ENCODE peak calls at places on chromosome 4, in six cellular contexts. One of them, this sample, is unnamed.

GRCh38 chr4:72858328-72858727 is 211.2 kb downstream of the COX18 start:
- DNase-seq in neural progenitor cell: no peak
- DNase-seq in MM.1S: no peak
- DNase-seq in OCI-LY7: no peak
- DNase-seq in GM23248: peak; percentile 80
- DNase-seq in GM23338: no peak
- DNase-seq in this sample: peak; percentile 26

GRCh38 chr4:89312066-89312465 is 4.5 kb upstream of the GPRIN3 start:
- DNase-seq in MM.1S: no peak
- DNase-seq in GM23248: peak; percentile 57
- DNase-seq in GM23338: no peak
- DNase-seq in neural progenitor cell: no peak
- DNase-seq in OCI-LY7: no peak
- DNase-seq in this sample: no peak

GRCh38 chr4:121156822-121157769 is 7.0 kb downstream of the TNIP3 start:
- DNase-seq in GM23338: peak; percentile 84
- DNase-seq in MM.1S: no peak
- DNase-seq in neural progenitor cell: peak; percentile 77
- DNase-seq in OCI-LY7: no peak
- DNase-seq in GM23248: peak; percentile 61
- DNase-seq in this sample: peak; percentile 31

GRCh38 chr4:134201216-134202098 is at the start of gene PABPC4L:
- DNase-seq in GM23248: peak; percentile 38
- DNase-seq in GM23338: peak; percentile 76
- DNase-seq in neural progenitor cell: peak; percentile 54
- DNase-seq in MM.1S: no peak
- DNase-seq in OCI-LY7: no peak
- DNase-seq in this sample: peak; percentile 57

GRCh38 chr4:101169044-101170014 is 178.0 kb downstream of the PPP3CA start:
- DNase-seq in MM.1S: peak; percentile 83
- DNase-seq in GM23248: peak; percentile 70
- DNase-seq in GM23338: peak; percentile 95
- DNase-seq in neural progenitor cell: peak; percentile 88
- DNase-seq in OCI-LY7: peak; percentile 73
- DNase-seq in this sample: peak; percentile 82

GRCh38 chr4:47510506-47511143 is 25.6 kb downstream of the ATP10D start:
- DNase-seq in GM23248: peak; percentile 60
- DNase-seq in neural progenitor cell: no peak
- DNase-seq in GM23338: no peak
- DNase-seq in OCI-LY7: no peak
- DNase-seq in MM.1S: peak; percentile 31
- DNase-seq in this sample: no peak

GRCh38 chr4:124104101-124104500 is 608.4 kb downstream of the ANKRD50 start:
- DNase-seq in GM23248: no peak
- DNase-seq in MM.1S: no peak
- DNase-seq in GM23338: no peak
- DNase-seq in neural progenitor cell: no peak
- DNase-seq in OCI-LY7: no peak
- DNase-seq in this sample: no peak

GRCh38 chr4:76354517-76355473 is 48.3 kb downstream of the STBD1 start:
- DNase-seq in neural progenitor cell: no peak
- DNase-seq in GM23338: no peak
- DNase-seq in MM.1S: no peak
- DNase-seq in GM23248: no peak
- DNase-seq in OCI-LY7: no peak
- DNase-seq in this sample: no peak

GRCh38 chr4:156734965-156735895 is 236.4 kb downstream of the PDGFC start:
- DNase-seq in MM.1S: no peak
- DNase-seq in GM23248: peak; percentile 44
- DNase-seq in GM23338: no peak
- DNase-seq in OCI-LY7: no peak
- DNase-seq in neural progenitor cell: no peak
- DNase-seq in this sample: no peak

GRCh38 chr4:31984872-31985271 is 1264.7 kb downstream of the PCDH7 start:
- DNase-seq in GM23248: no peak
- DNase-seq in OCI-LY7: no peak
- DNase-seq in MM.1S: no peak
- DNase-seq in neural progenitor cell: no peak
- DNase-seq in GM23338: no peak
- DNase-seq in this sample: peak; percentile 44

GRCh38 chr4:110778526-110778925 is 155.6 kb upstream of the PITX2 start:
- DNase-seq in OCI-LY7: no peak
- DNase-seq in neural progenitor cell: no peak
- DNase-seq in MM.1S: no peak
- DNase-seq in GM23248: peak; percentile 20
- DNase-seq in GM23338: no peak
- DNase-seq in this sample: no peak

GRCh38 chr4:17448689-17449088 is 63.2 kb downstream of the QDPR start:
- DNase-seq in GM23248: peak; percentile 82
- DNase-seq in GM23338: no peak
- DNase-seq in OCI-LY7: no peak
- DNase-seq in neural progenitor cell: no peak
- DNase-seq in MM.1S: peak; percentile 6
- DNase-seq in this sample: no peak

GRCh38 chr4:106358899-106359298 is 9.7 kb downstream of the GIMD1 start:
- DNase-seq in GM23338: no peak
- DNase-seq in neural progenitor cell: no peak
- DNase-seq in GM23248: peak; percentile 79
- DNase-seq in OCI-LY7: no peak
- DNase-seq in MM.1S: no peak
- DNase-seq in this sample: no peak

GRCh38 chr4:72295966-72296557 is 264.3 kb downstream of the NPFFR2 start:
- DNase-seq in neural progenitor cell: peak; percentile 75
- DNase-seq in GM23248: peak; percentile 78
- DNase-seq in GM23338: peak; percentile 80
- DNase-seq in MM.1S: peak; percentile 51
- DNase-seq in OCI-LY7: peak; percentile 11
- DNase-seq in this sample: peak; percentile 78

GRCh38 chr4:110085131-110085530 is 113.3 kb downstream of the ELOVL6 start:
- DNase-seq in neural progenitor cell: no peak
- DNase-seq in OCI-LY7: peak; percentile 35
- DNase-seq in GM23338: no peak
- DNase-seq in MM.1S: peak; percentile 31
- DNase-seq in GM23248: no peak
- DNase-seq in this sample: peak; percentile 60

GRCh38 chr4:180542445-180543100 is 1700.6 kb upstream of the TENM3 start:
- DNase-seq in neural progenitor cell: no peak
- DNase-seq in GM23248: no peak
- DNase-seq in GM23338: no peak
- DNase-seq in MM.1S: no peak
- DNase-seq in OCI-LY7: no peak
- DNase-seq in this sample: peak; percentile 10

GRCh38 chr4:88211473-88212252 is 53.2 kb upstream of the ABCG2 start:
- DNase-seq in OCI-LY7: peak; percentile 65
- DNase-seq in GM23338: peak; percentile 85
- DNase-seq in neural progenitor cell: peak; percentile 63
- DNase-seq in MM.1S: peak; percentile 70
- DNase-seq in GM23248: peak; percentile 55
- DNase-seq in this sample: peak; percentile 67

GRCh38 chr4:11014199-11014598 is 329.6 kb upstream of the CLNK start:
- DNase-seq in GM23248: no peak
- DNase-seq in MM.1S: no peak
- DNase-seq in neural progenitor cell: no peak
- DNase-seq in GM23338: no peak
- DNase-seq in OCI-LY7: no peak
- DNase-seq in this sample: no peak

GRCh38 chr4:94409947-94410346 is 41.8 kb upstream of the PDLIM5 start:
- DNase-seq in GM23248: peak; percentile 13
- DNase-seq in neural progenitor cell: no peak
- DNase-seq in GM23338: no peak
- DNase-seq in OCI-LY7: no peak
- DNase-seq in MM.1S: no peak
- DNase-seq in this sample: no peak

GRCh38 chr4:7926822-7927221 is 12.8 kb downstream of the AFAP1 start:
- DNase-seq in GM23248: no peak
- DNase-seq in OCI-LY7: no peak
- DNase-seq in GM23338: no peak
- DNase-seq in neural progenitor cell: no peak
- DNase-seq in MM.1S: no peak
- DNase-seq in this sample: no peak
- H4K20me1 ChIP-seq in GM23248: peaks cover 38% of the 10 kb centered on the region
- H4K20me1 ChIP-seq in OCI-LY7: no peaks in the 10 kb centered on the region
- H4K20me1 ChIP-seq in GM23338: peaks cover 7% of the 10 kb centered on the region
- H4K20me1 ChIP-seq in neural progenitor cell: peaks cover 15% of the 10 kb centered on the region
- H4K20me1 ChIP-seq in MM.1S: no peaks in the 10 kb centered on the region
- H4K20me1 ChIP-seq in this sample: peaks cover 22% of the 10 kb centered on the region

GRCh38 chr4:152795891-152796290 is 16.1 kb downstream of the ARFIP1 start:
- DNase-seq in GM23338: no peak
- DNase-seq in MM.1S: no peak
- DNase-seq in GM23248: no peak
- DNase-seq in OCI-LY7: no peak
- DNase-seq in neural progenitor cell: no peak
- DNase-seq in this sample: no peak
- H3K79me2 ChIP-seq in GM23338: peaks cover 87% of the 10 kb centered on the region
- H3K79me2 ChIP-seq in MM.1S: peaks cover 80% of the 10 kb centered on the region
- H3K79me2 ChIP-seq in GM23248: peaks cover 99% of the 10 kb centered on the region
- H3K79me2 ChIP-seq in OCI-LY7: peaks cover 30% of the 10 kb centered on the region
- H3K79me2 ChIP-seq in neural progenitor cell: peaks cover 96% of the 10 kb centered on the region
- H3K79me2 ChIP-seq in this sample: peaks cover 98% of the 10 kb centered on the region

GRCh38 chr4:56696056-56696455 is 15.0 kb upstream of the HOPX start:
- DNase-seq in GM23338: no peak
- DNase-seq in MM.1S: no peak
- DNase-seq in neural progenitor cell: no peak
- DNase-seq in OCI-LY7: no peak
- DNase-seq in GM23248: no peak
- DNase-seq in this sample: no peak
- TF ChIP-seq EZH2phosphoT487 in GM23338: no peak
- TF ChIP-seq EZH2phosphoT487 in MM.1S: no peak
- TF ChIP-seq EZH2phosphoT487 in neural progenitor cell: no peak
- TF ChIP-seq EZH2phosphoT487 in OCI-LY7: no peak
- TF ChIP-seq EZH2phosphoT487 in GM23248: no peak
- TF ChIP-seq EZH2phosphoT487 in this sample: no peak

DNA sequence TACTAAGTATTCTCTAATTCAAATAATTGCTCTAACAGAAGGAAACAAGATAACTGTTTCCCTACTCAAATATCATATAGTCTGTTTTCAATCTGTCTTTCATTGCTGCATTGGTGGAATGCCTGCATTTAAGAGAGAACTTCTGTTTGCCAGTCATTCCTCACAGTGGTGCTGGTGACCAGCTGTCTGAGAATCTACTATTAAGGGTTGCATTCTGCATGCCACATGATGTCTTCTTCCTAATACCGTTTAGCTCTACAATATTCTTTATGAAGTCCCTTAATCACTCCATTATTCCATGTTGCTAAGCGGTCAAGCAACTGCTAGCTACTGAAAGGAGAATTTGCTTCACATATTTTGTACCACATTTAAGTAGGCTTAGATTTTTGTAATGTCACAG is 167.1 kb upstream of the CENPE start:
- DNase-seq in neural progenitor cell: no peak
- DNase-seq in GM23338: no peak
- DNase-seq in GM23248: no peak
- DNase-seq in MM.1S: no peak
- DNase-seq in OCI-LY7: no peak
- DNase-seq in this sample: no peak
- H4K20me1 ChIP-seq in neural progenitor cell: no peaks in the 10 kb centered on the region
- H4K20me1 ChIP-seq in GM23338: no peaks in the 10 kb centered on the region
- H4K20me1 ChIP-seq in GM23248: no peaks in the 10 kb centered on the region
- H4K20me1 ChIP-seq in MM.1S: no peaks in the 10 kb centered on the region
- H4K20me1 ChIP-seq in OCI-LY7: no peaks in the 10 kb centered on the region
- H4K20me1 ChIP-seq in this sample: no peaks in the 10 kb centered on the region

DNA sequence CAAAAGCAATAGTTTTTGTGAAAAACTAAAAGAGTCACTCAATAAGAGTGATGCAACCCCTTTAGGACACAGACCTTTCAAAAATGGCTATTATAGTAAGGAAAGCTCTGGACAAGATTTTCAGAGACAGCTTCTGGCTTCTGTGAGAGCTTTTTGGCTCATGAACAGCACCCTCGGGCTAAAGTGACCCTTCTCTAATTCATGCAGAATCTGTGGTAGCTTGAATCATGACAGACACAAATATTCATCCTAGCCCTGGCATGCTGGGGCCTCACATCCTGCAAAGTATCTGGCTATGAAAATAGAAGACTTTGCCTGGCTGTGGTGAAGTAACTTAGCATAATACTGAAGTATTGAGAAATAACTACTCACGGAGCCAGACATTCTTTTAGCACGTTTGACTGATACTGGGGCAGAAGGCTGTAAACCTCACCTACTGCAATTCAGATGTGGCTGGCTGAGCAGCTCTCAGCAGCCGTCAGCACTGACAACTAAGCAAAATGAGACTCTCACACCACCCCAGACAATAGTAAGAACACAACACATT is 327.3 kb downstream of the MAPK10 start:
- DNase-seq in OCI-LY7: no peak
- DNase-seq in neural progenitor cell: no peak
- DNase-seq in MM.1S: no peak
- DNase-seq in GM23338: no peak
- DNase-seq in GM23248: peak; percentile 93
- DNase-seq in this sample: peak; percentile 63
- H3K79me2 ChIP-seq in OCI-LY7: no peaks in the 10 kb centered on the region
- H3K79me2 ChIP-seq in neural progenitor cell: no peaks in the 10 kb centered on the region
- H3K79me2 ChIP-seq in MM.1S: no peaks in the 10 kb centered on the region
- H3K79me2 ChIP-seq in GM23338: no peaks in the 10 kb centered on the region
- H3K79me2 ChIP-seq in GM23248: no peaks in the 10 kb centered on the region
- H3K79me2 ChIP-seq in this sample: no peaks in the 10 kb centered on the region

DNA sequence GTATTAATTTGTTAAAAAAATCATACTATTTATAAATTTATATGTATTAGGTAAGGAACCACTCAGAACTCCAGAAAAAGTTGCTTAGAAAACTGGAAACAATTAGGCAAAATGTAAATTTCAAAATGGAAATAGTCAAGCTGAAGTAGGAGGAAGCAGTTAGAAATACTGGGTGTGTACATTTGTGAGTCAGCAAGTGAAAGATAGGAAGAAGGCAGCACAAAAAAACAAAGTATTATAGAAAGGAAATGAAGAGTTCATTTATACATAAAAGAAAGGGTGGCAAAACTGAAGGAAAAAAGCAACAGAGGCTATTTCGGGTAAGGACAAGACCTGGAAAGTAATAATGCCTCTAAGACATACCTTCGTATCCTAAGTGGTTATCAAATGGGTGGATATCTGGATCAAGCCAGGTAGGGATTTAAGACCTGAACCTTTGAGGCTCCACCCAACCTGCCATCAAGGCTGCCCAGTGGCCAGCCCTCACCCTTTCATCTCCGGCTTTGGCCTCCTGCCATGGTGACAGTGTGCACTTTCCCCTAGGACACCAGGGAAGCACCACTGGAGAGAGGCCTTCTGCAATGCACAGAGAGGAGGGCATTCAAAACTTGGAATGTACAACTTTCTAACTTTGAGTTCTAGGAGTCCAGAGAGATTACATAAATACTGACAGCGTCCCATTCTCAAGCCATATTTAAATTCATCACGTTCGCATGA is at the start of gene LRRC66:
- DNase-seq in OCI-LY7: no peak
- DNase-seq in GM23248: peak; percentile 40
- DNase-seq in GM23338: no peak
- DNase-seq in neural progenitor cell: no peak
- DNase-seq in MM.1S: no peak
- DNase-seq in this sample: peak; percentile 56
- TF ChIP-seq EZH2phosphoT487 in OCI-LY7: no peak
- TF ChIP-seq EZH2phosphoT487 in GM23248: no peak
- TF ChIP-seq EZH2phosphoT487 in GM23338: no peak
- TF ChIP-seq EZH2phosphoT487 in neural progenitor cell: no peak
- TF ChIP-seq EZH2phosphoT487 in MM.1S: no peak
- TF ChIP-seq EZH2phosphoT487 in this sample: no peak

This sample was measured in hepatocyte.